ENCODE peak calls at places on chromosomes 12 and 14, in six cellular contexts. One of them, this sample, is unnamed.

GRCh38 chr12:105223358-105223840 is 12.6 kb downstream of the APPL2 start:
- DNase-seq in SK-N-SH: no peak
- DNase-seq in HCT116: no peak
- DNase-seq in HepG2: no peak
- DNase-seq in K562: no peak
- DNase-seq in GM12878: no peak
- DNase-seq in this sample: no peak

GRCh38 chr12:46240436-46240835 is 28.4 kb downstream of the SLC38A1 start:
- DNase-seq in SK-N-SH: no peak
- DNase-seq in HCT116: no peak
- DNase-seq in HepG2: no peak
- DNase-seq in K562: no peak
- DNase-seq in GM12878: no peak
- DNase-seq in this sample: no peak

GRCh38 chr14:46053221-46053620 is 598.4 kb downstream of the RPL10L start:
- DNase-seq in SK-N-SH: no peak
- DNase-seq in HCT116: no peak
- DNase-seq in HepG2: no peak
- DNase-seq in K562: no peak
- DNase-seq in GM12878: no peak
- DNase-seq in this sample: no peak

GRCh38 chr12:120684523-120684932 is 2.4 kb upstream of the MLEC start:
- DNase-seq in SK-N-SH: no peak
- DNase-seq in HCT116: no peak
- DNase-seq in HepG2: no peak
- DNase-seq in K562: no peak
- DNase-seq in GM12878: peak; percentile 85
- DNase-seq in this sample: no peak

GRCh38 chr14:80959448-80960006 is 4.1 kb downstream of the TSHR start:
- DNase-seq in SK-N-SH: no peak
- DNase-seq in HCT116: no peak
- DNase-seq in HepG2: no peak
- DNase-seq in K562: no peak
- DNase-seq in GM12878: peak; percentile 91
- DNase-seq in this sample: no peak

GRCh38 chr14:96065661-96066459 is 26.7 kb downstream of the C14orf132 start:
- DNase-seq in SK-N-SH: peak; percentile 78
- DNase-seq in HCT116: no peak
- DNase-seq in HepG2: no peak
- DNase-seq in K562: no peak
- DNase-seq in GM12878: no peak
- DNase-seq in this sample: no peak

GRCh38 chr14:51093371-51094281 is 1.3 kb downstream of the TRIM9 start:
- DNase-seq in SK-N-SH: peak; percentile 80
- DNase-seq in HCT116: no peak
- DNase-seq in HepG2: no peak
- DNase-seq in K562: no peak
- DNase-seq in GM12878: no peak
- DNase-seq in this sample: no peak

GRCh38 chr12:31440586-31440985 is 114.6 kb upstream of the SINHCAF start:
- DNase-seq in SK-N-SH: no peak
- DNase-seq in HCT116: no peak
- DNase-seq in HepG2: no peak
- DNase-seq in K562: no peak
- DNase-seq in GM12878: no peak
- DNase-seq in this sample: no peak

GRCh38 chr14:49164074-49164473 is 422.1 kb downstream of the RPS29 start:
- DNase-seq in SK-N-SH: peak; percentile 60
- DNase-seq in HCT116: no peak
- DNase-seq in HepG2: no peak
- DNase-seq in K562: no peak
- DNase-seq in GM12878: no peak
- DNase-seq in this sample: no peak

GRCh38 chr14:77570706-77571293 is 45.6 kb downstream of the SPTLC2 start:
- DNase-seq in SK-N-SH: peak; percentile 37
- DNase-seq in HCT116: no peak
- DNase-seq in HepG2: no peak
- DNase-seq in K562: no peak
- DNase-seq in GM12878: no peak
- DNase-seq in this sample: no peak

GRCh38 chr12:4099276-4099675 is 174.3 kb upstream of the CCND2 start:
- DNase-seq in SK-N-SH: no peak
- DNase-seq in HCT116: no peak
- DNase-seq in HepG2: no peak
- DNase-seq in K562: no peak
- DNase-seq in GM12878: no peak
- DNase-seq in this sample: no peak

GRCh38 chr12:91274886-91275285 is 92.3 kb upstream of the DCN start:
- DNase-seq in SK-N-SH: no peak
- DNase-seq in HCT116: no peak
- DNase-seq in HepG2: no peak
- DNase-seq in K562: no peak
- DNase-seq in GM12878: no peak
- DNase-seq in this sample: no peak

GRCh38 chr12:76901628-76902386 is 23.0 kb upstream of the CSRP2 start:
- DNase-seq in SK-N-SH: no peak
- DNase-seq in HCT116: no peak
- DNase-seq in HepG2: no peak
- DNase-seq in K562: no peak
- DNase-seq in GM12878: no peak
- DNase-seq in this sample: no peak

GRCh38 chr12:113190761-113191160 is 5.2 kb downstream of the RITA1 start:
- DNase-seq in SK-N-SH: peak; percentile 84
- DNase-seq in HCT116: peak; percentile 66
- DNase-seq in HepG2: peak; percentile 43
- DNase-seq in K562: peak; percentile 74
- DNase-seq in GM12878: no peak
- DNase-seq in this sample: no peak

GRCh38 chr12:83432176-83432719 is 745.5 kb downstream of the TMTC2 start:
- DNase-seq in SK-N-SH: no peak
- DNase-seq in HCT116: no peak
- DNase-seq in HepG2: no peak
- DNase-seq in K562: no peak
- DNase-seq in GM12878: no peak
- DNase-seq in this sample: no peak

GRCh38 chr12:101021911-101022388 is 188.1 kb downstream of the SLC5A8 start:
- DNase-seq in SK-N-SH: no peak
- DNase-seq in HCT116: peak; percentile 70
- DNase-seq in HepG2: peak; percentile 5
- DNase-seq in K562: no peak
- DNase-seq in GM12878: no peak
- DNase-seq in this sample: no peak

GRCh38 chr14:95153866-95154265 is 3.5 kb downstream of the DICER1 start:
- DNase-seq in SK-N-SH: no peak
- DNase-seq in HCT116: no peak
- DNase-seq in HepG2: no peak
- DNase-seq in K562: no peak
- DNase-seq in GM12878: no peak
- DNase-seq in this sample: no peak

GRCh38 chr12:61029516-61029915 is 1230.7 kb upstream of the USP15 start:
- DNase-seq in SK-N-SH: no peak
- DNase-seq in HCT116: no peak
- DNase-seq in HepG2: no peak
- DNase-seq in K562: no peak
- DNase-seq in GM12878: no peak
- DNase-seq in this sample: no peak

GRCh38 chr12:103909811-103910210 is 20.4 kb upstream of the HSP90B1 start:
- DNase-seq in SK-N-SH: no peak
- DNase-seq in HCT116: no peak
- DNase-seq in HepG2: no peak
- DNase-seq in K562: no peak
- DNase-seq in GM12878: no peak
- DNase-seq in this sample: no peak

GRCh38 chr12:77940011-77940423 is 109.3 kb downstream of the NAV3 start:
- DNase-seq in SK-N-SH: no peak
- DNase-seq in HCT116: peak; percentile 85
- DNase-seq in HepG2: no peak
- DNase-seq in K562: no peak
- DNase-seq in GM12878: no peak
- DNase-seq in this sample: peak; percentile 70

GRCh38 chr14:51004801-51005526 is 60.7 kb upstream of the PYGL start:
- DNase-seq in SK-N-SH: no peak
- DNase-seq in HCT116: no peak
- DNase-seq in HepG2: peak; percentile 66
- DNase-seq in K562: no peak
- DNase-seq in GM12878: no peak
- DNase-seq in this sample: no peak

GRCh38 chr12:113227686-113228391 is 6.6 kb downstream of the TPCN1 start:
- DNase-seq in SK-N-SH: no peak
- DNase-seq in HCT116: no peak
- DNase-seq in HepG2: no peak
- DNase-seq in K562: no peak
- DNase-seq in GM12878: no peak
- DNase-seq in this sample: no peak

GRCh38 chr12:108332791-108333382 is 6.2 kb downstream of the CMKLR1 start:
- DNase-seq in SK-N-SH: no peak
- DNase-seq in HCT116: no peak
- DNase-seq in HepG2: no peak
- DNase-seq in K562: no peak
- DNase-seq in GM12878: no peak
- DNase-seq in this sample: no peak

GRCh38 chr14:22460461-22461195 is 128.4 kb downstream of the DAD1 start:
- DNase-seq in SK-N-SH: no peak
- DNase-seq in HCT116: no peak
- DNase-seq in HepG2: no peak
- DNase-seq in K562: no peak
- DNase-seq in GM12878: no peak
- DNase-seq in this sample: no peak

GRCh38 chr14:29548948-29549370 is 378.7 kb downstream of the PRKD1 start:
- DNase-seq in SK-N-SH: peak; percentile 23
- DNase-seq in HCT116: peak; percentile 12
- DNase-seq in HepG2: peak; percentile 70
- DNase-seq in K562: peak; percentile 59
- DNase-seq in GM12878: peak; percentile 5
- DNase-seq in this sample: peak; percentile 24

GRCh38 chr14:53432378-53432802 is 279.3 kb upstream of the DDHD1 start:
- DNase-seq in SK-N-SH: peak; percentile 47
- DNase-seq in HCT116: peak; percentile 40
- DNase-seq in HepG2: peak; percentile 59
- DNase-seq in K562: peak; percentile 8
- DNase-seq in GM12878: no peak
- DNase-seq in this sample: peak; percentile 13

GRCh38 chr14:65824285-65824977 is 411.9 kb downstream of the FUT8 start:
- DNase-seq in SK-N-SH: peak; percentile 70
- DNase-seq in HCT116: peak; percentile 56
- DNase-seq in HepG2: peak; percentile 57
- DNase-seq in K562: peak; percentile 64
- DNase-seq in GM12878: peak; percentile 34
- DNase-seq in this sample: peak; percentile 55

GRCh38 chr12:124332068-124332672 is 37.3 kb downstream of the RFLNA start:
- DNase-seq in SK-N-SH: peak; percentile 73
- DNase-seq in HCT116: no peak
- DNase-seq in HepG2: no peak
- DNase-seq in K562: peak; percentile 56
- DNase-seq in GM12878: no peak
- DNase-seq in this sample: no peak

GRCh38 chr12:91617830-91618229 is 435.2 kb upstream of the DCN start:
- DNase-seq in SK-N-SH: no peak
- DNase-seq in HCT116: no peak
- DNase-seq in HepG2: no peak
- DNase-seq in K562: no peak
- DNase-seq in GM12878: no peak
- DNase-seq in this sample: no peak

GRCh38 chr12:78181544-78182162 is 351.0 kb downstream of the NAV3 start:
- DNase-seq in SK-N-SH: peak; percentile 1
- DNase-seq in HCT116: no peak
- DNase-seq in HepG2: peak; percentile 2
- DNase-seq in K562: no peak
- DNase-seq in GM12878: no peak
- DNase-seq in this sample: no peak

GRCh38 chr12:4115570-4115969 is 158.0 kb upstream of the CCND2 start:
- DNase-seq in SK-N-SH: no peak
- DNase-seq in HCT116: no peak
- DNase-seq in HepG2: no peak
- DNase-seq in K562: no peak
- DNase-seq in GM12878: no peak
- DNase-seq in this sample: no peak

GRCh38 chr12:117000316-117000715 is 89.6 kb downstream of the FBXW8 start:
- DNase-seq in SK-N-SH: no peak
- DNase-seq in HCT116: no peak
- DNase-seq in HepG2: no peak
- DNase-seq in K562: no peak
- DNase-seq in GM12878: no peak
- DNase-seq in this sample: no peak
- TF ChIP-seq SIN3A in SK-N-SH: no peak
- TF ChIP-seq SIN3A in HCT116: no peak
- TF ChIP-seq SIN3A in HepG2: no peak
- TF ChIP-seq SIN3A in K562: no peak
- TF ChIP-seq SIN3A in GM12878: no peak
- TF ChIP-seq SIN3A in this sample: no peak

DNA sequence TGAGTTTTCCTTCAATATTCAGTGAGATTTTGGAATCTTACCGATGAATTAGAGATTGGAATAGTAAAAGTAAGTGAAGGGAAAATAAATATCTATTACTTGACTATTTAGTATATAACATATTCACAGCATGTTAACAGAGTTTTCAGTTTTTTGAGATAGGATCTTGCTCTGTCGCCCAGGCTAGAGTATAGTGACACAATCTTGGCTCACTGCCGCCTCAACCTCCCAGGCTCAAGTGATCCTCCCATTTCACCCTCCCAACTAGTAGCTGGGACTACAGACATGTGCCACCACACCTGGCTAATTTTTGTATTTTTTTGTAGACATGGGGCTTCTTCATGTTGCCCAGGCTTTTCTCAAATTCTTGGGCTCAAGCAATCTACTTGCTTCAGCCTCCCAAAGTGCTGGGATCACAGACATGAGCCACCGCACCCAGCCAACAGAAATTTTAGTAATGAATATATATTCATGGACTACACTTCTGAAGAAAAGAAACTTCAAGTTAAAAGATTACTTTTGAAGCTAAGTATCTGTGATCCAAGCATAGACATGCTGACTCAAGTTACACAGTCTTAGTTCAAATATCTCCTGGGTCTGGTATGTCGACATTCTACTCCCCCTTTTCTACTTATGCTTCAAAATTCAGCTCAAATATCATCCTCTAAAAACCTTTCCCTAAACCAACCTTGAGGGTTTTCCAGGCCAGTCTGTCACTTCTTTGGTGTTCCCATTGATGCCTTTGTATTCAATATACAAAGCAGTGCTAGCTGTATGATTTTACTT is 13.8 kb downstream of the UBE2N start:
- DNase-seq in SK-N-SH: no peak
- DNase-seq in HCT116: no peak
- DNase-seq in HepG2: no peak
- DNase-seq in K562: no peak
- DNase-seq in GM12878: no peak
- DNase-seq in this sample: no peak
- TF ChIP-seq SIN3A in SK-N-SH: no peak
- TF ChIP-seq SIN3A in HCT116: no peak
- TF ChIP-seq SIN3A in HepG2: no peak
- TF ChIP-seq SIN3A in K562: no peak
- TF ChIP-seq SIN3A in GM12878: no peak
- TF ChIP-seq SIN3A in this sample: no peak

GRCh38 chr12:123149828-123150272 is 1.0 kb downstream of the PITPNM2 start:
- DNase-seq in SK-N-SH: peak; percentile 41
- DNase-seq in HCT116: no peak
- DNase-seq in HepG2: no peak
- DNase-seq in K562: no peak
- DNase-seq in GM12878: no peak
- DNase-seq in this sample: no peak
- TF ChIP-seq SIN3A in SK-N-SH: no peak
- TF ChIP-seq SIN3A in HCT116: no peak
- TF ChIP-seq SIN3A in HepG2: no peak
- TF ChIP-seq SIN3A in K562: no peak
- TF ChIP-seq SIN3A in GM12878: no peak
- TF ChIP-seq SIN3A in this sample: no peak

GRCh38 chr14:105364100-105364708 is 34.1 kb upstream of the TEX22 start:
- DNase-seq in SK-N-SH: peak; percentile 95
- DNase-seq in HCT116: no peak
- DNase-seq in HepG2: no peak
- DNase-seq in K562: peak; percentile 74
- DNase-seq in GM12878: no peak
- DNase-seq in this sample: no peak
- TF ChIP-seq SIN3A in SK-N-SH: no peak
- TF ChIP-seq SIN3A in HCT116: no peak
- TF ChIP-seq SIN3A in HepG2: no peak
- TF ChIP-seq SIN3A in K562: no peak
- TF ChIP-seq SIN3A in GM12878: no peak
- TF ChIP-seq SIN3A in this sample: no peak

This sample was measured in Panc1.